ENCODE peak calls at places on chromosomes 16 and 17, in five cellular contexts. V, R, U, Z and Y are unnamed samples.

GRCh38 chr17:81015135-81015534 is 19.8 kb upstream of the BAIAP2 start:
- ATAC-seq in V (no peak), R (no peak), U (no peak), Z (no peak), Y (no peak)

GRCh38 chr16:12412890-12413289 is 390.8 kb downstream of the CPPED1 start:
- ATAC-seq in V (no peak), R (no peak), U (no peak), Z (no peak), Y (no peak)

GRCh38 chr17:35540589-35541404 is 3.3 kb upstream of the SLFN12L start:
- ATAC-seq in V (peak; percentile 71), R (peak; percentile 59), U (no peak), Z (peak; percentile 70), Y (peak; percentile 57)

GRCh38 chr17:44557653-44558285 is 485 bp downstream of the FZD2 start:
- ATAC-seq in V (peak; percentile 62), R (peak; percentile 27), U (peak; percentile 39), Z (peak; percentile 45), Y (peak; percentile 13)

GRCh38 chr17:50100921-50101345 is 5.8 kb downstream of the PDK2 start:
- ATAC-seq in V (peak; percentile 43), R (peak; percentile 10), U (no peak), Z (no peak), Y (peak; percentile 3)

GRCh38 chr17:65783845-65784334 is 222.4 kb upstream of the AXIN2 start:
- ATAC-seq in V (peak; percentile 92), R (no peak), U (peak; percentile 44), Z (peak; percentile 76), Y (peak; percentile 60)

GRCh38 chr17:77892469-77893143 is 65.9 kb upstream of the TNRC6C start:
- ATAC-seq in V (no peak), R (no peak), U (no peak), Z (no peak), Y (no peak)

GRCh38 chr16:75074920-75075687 is 41.5 kb downstream of the LDHD start:
- ATAC-seq in V (no peak), R (peak; percentile 69), U (peak; percentile 44), Z (peak; percentile 31), Y (peak; percentile 44)

GRCh38 chr17:9843152-9844010 is 17.7 kb downstream of the GLP2R start:
- ATAC-seq in V (no peak), R (peak; percentile 4), U (no peak), Z (no peak), Y (peak; percentile 47)

GRCh38 chr16:46775214-46775613 is 27.1 kb upstream of the MYLK3 start:
- ATAC-seq in V (no peak), R (no peak), U (no peak), Z (peak; percentile 45), Y (no peak)

GRCh38 chr17:81552244-81553017 is at the start of gene FAAP100:
- ATAC-seq in V (peak; percentile 61), R (peak; percentile 73), U (peak; percentile 90), Z (peak; percentile 49), Y (peak; percentile 83)

GRCh38 chr16:88535181-88535856 is 34.9 kb upstream of the ZC3H18 start:
- ATAC-seq in V (no peak), R (peak; percentile 4), U (peak; percentile 15), Z (no peak), Y (no peak)

GRCh38 chr17:44362964-44363612 is 565 bp downstream of the FAM171A2 start:
- ATAC-seq in V (peak; percentile 66), R (peak; percentile 20), U (no peak), Z (peak; percentile 32), Y (peak; percentile 11)

GRCh38 chr16:4313563-4314531 is 2.0 kb upstream of the GLIS2 start:
- ATAC-seq in V (peak; percentile 12), R (no peak), U (no peak), Z (no peak), Y (no peak)

GRCh38 chr16:4244881-4245280 is 3.0 kb upstream of the SRL start:
- ATAC-seq in V (no peak), R (no peak), U (no peak), Z (no peak), Y (no peak)

GRCh38 chr17:81403040-81403467 is 7.8 kb downstream of the BAHCC1 start:
- ATAC-seq in V (no peak), R (no peak), U (no peak), Z (no peak), Y (no peak)

GRCh38 chr17:31167111-31167510 is 72.3 kb downstream of the NF1 start:
- ATAC-seq in V (no peak), R (peak; percentile 54), U (no peak), Z (no peak), Y (no peak)

GRCh38 chr17:2905697-2906595 is 109.7 kb downstream of the RAP1GAP2 start:
- ATAC-seq in V (no peak), R (peak; percentile 48), U (no peak), Z (no peak), Y (no peak)

GRCh38 chr16:71426069-71426879 is 15.6 kb downstream of the TLE7 start:
- ATAC-seq in V (peak; percentile 94), R (no peak), U (no peak), Z (peak; percentile 91), Y (no peak)

GRCh38 chr16:62913924-62914323 is 877.7 kb upstream of the CDH8 start:
- ATAC-seq in V (no peak), R (no peak), U (no peak), Z (no peak), Y (no peak)

GRCh38 chr17:10126554-10127493 is 71.6 kb downstream of the GAS7 start:
- ATAC-seq in V (no peak), R (peak; percentile 8), U (peak; percentile 20), Z (no peak), Y (peak; percentile 45)

GRCh38 chr17:46072998-46073397 is 73.9 kb downstream of the STH start:
- ATAC-seq in V (no peak), R (no peak), U (no peak), Z (peak; percentile 84), Y (peak; percentile 46)

GRCh38 chr16:84194018-84194417 is 3.1 kb downstream of the ADAD2 start:
- ATAC-seq in V (no peak), R (no peak), U (no peak), Z (no peak), Y (no peak)

GRCh38 chr16:23182675-23183485 is at the start of gene SCNN1G:
- ATAC-seq in V (peak; percentile 74), R (peak; percentile 25), U (peak; percentile 41), Z (peak; percentile 53), Y (peak; percentile 32)

GRCh38 chr17:77328823-77329740 is 188.3 kb downstream of the SEC14L1 start:
- ATAC-seq in V (no peak), R (no peak), U (no peak), Z (no peak), Y (no peak)

GRCh38 chr17:31085563-31085962 is 9.2 kb upstream of the NF1 start:
- ATAC-seq in V (no peak), R (no peak), U (no peak), Z (peak; percentile 71), Y (no peak)

GRCh38 chr17:77304051-77304745 is 163.4 kb downstream of the SEC14L1 start:
- ATAC-seq in V (peak; percentile 9), R (no peak), U (no peak), Z (no peak), Y (no peak)

GRCh38 chr16:56632848-56633365 is 448 bp downstream of the MT1M start:
- ATAC-seq in V (no peak), R (peak; percentile 1), U (peak; percentile 2), Z (no peak), Y (no peak)

GRCh38 chr17:57515662-57516211 is 229.4 kb downstream of the CCDC182 start:
- ATAC-seq in V (no peak), R (no peak), U (no peak), Z (no peak), Y (no peak)

GRCh38 chr16:1069154-1069553 is 3.4 kb upstream of the SSTR5 start:
- ATAC-seq in V (no peak), R (peak; percentile 6), U (no peak), Z (peak; percentile 13), Y (no peak)
- H3K27me3 ChIP-seq in V (no peaks in the 10 kb centered on the region), R (no peaks in the 10 kb centered on the region), U (no peaks in the 10 kb centered on the region), Z (peaks cover 88% of the 10 kb centered on the region), Y (peaks cover 100% of the 10 kb centered on the region)

GRCh38 chr16:50547340-50547865 is 793 bp upstream of the NKD1 start:
- ATAC-seq in V (peak; percentile 44), R (peak; percentile 29), U (peak; percentile 23), Z (peak; percentile 41), Y (peak; percentile 37)
- H3K4me3 ChIP-seq in V (peak overlapping the region; percentile 33), R (peak overlapping the region; percentile 89), U (peak overlapping the region; percentile 75), Z (peak overlapping the region; percentile 76), Y (peak overlapping the region; percentile 85)

GRCh38 chr17:74464730-74465377 is 1.6 kb upstream of the CD300A start:
- ATAC-seq in V (peak; percentile 35), R (no peak), U (no peak), Z (no peak), Y (no peak)
- H3K27me3 ChIP-seq in V (no peaks in the 10 kb centered on the region), R (no peaks in the 10 kb centered on the region), U (no peaks in the 10 kb centered on the region), Z (no peaks in the 10 kb centered on the region), Y (peaks cover 51% of the 10 kb centered on the region)

GRCh38 chr16:57824880-57825279 is 22.6 kb upstream of the KIFC3 start:
- ATAC-seq in V (no peak), R (no peak), U (no peak), Z (peak; percentile 85), Y (no peak)
- H3K4me3 ChIP-seq in V (no peak overlapping the region), R (no peak overlapping the region), U (no peak overlapping the region), Z (no peak overlapping the region), Y (no peak overlapping the region)

GRCh38 chr16:85991425-85991824 is 92.5 kb downstream of the IRF8 start:
- ATAC-seq in V (no peak), R (no peak), U (no peak), Z (no peak), Y (no peak)

GRCh38 chr16:85991856-85992255 is 92.9 kb downstream of the IRF8 start:
- ATAC-seq in V (no peak), R (no peak), U (no peak), Z (no peak), Y (no peak)

GRCh38 chr16:85989376-85989775 is 90.4 kb downstream of the IRF8 start:
- ATAC-seq in V (no peak), R (no peak), U (no peak), Z (no peak), Y (no peak)

GRCh38 chr16:85989863-85990643 is 91.1 kb downstream of the IRF8 start:
- ATAC-seq in V (no peak), R (no peak), U (no peak), Z (no peak), Y (no peak)

DNA sequence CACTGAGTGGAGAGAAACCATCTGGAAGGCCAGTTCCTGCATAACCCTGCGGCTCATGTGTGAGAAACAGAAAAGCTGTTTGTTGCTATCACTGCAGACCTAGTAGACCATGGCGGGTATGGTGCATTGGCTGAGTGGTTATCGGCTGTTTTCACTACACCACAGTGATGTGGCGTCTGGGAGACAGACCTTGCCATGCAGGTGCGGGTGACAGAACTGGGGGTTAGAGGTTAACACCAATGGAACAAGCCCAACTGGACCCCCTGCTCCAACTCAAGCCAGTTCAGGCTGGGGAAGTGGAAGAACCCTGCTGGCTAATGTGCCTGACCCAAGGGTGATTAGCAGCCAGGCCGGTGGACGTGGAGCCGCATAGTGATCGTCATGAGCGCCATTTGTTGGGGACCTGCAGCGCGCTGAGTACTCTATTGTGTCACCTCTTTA is 91.9 kb downstream of the IRF8 start:
- ATAC-seq in V (no peak), R (no peak), U (no peak), Z (no peak), Y (no peak)
- H3K27me3 ChIP-seq in V (peaks cover 2% of the 10 kb centered on the region), R (no peaks in the 10 kb centered on the region), U (no peaks in the 10 kb centered on the region), Z (peaks cover 85% of the 10 kb centered on the region), Y (peaks cover 18% of the 10 kb centered on the region)